ENCODE peak calls at places on chromosomes 6 and 20, in six cellular contexts. A, N, K, O, F and B are unnamed samples.

GRCh38 chr6:51844391-51844735 is 243.1 kb downstream of the PKHD1 start:
- DNase-seq in A (no peak), N (peak; percentile 84), K (no peak), O (peak; percentile 33), F (no peak), B (no peak)

GRCh38 chr6:75331134-75331533 is 46.5 kb upstream of the TMEM30A start:
- DNase-seq in A (no peak), N (no peak), K (no peak), O (no peak), F (no peak), B (no peak)

GRCh38 chr20:60113024-60113724 is 155.0 kb downstream of the CDH26 start:
- DNase-seq in A (no peak), N (no peak), K (no peak), O (no peak), F (no peak), B (no peak)

GRCh38 chr6:96925290-96925687 is 761 bp downstream of the KLHL32 start:
- DNase-seq in A (no peak), N (no peak), K (no peak), O (no peak), F (no peak), B (no peak)

GRCh38 chr20:11261533-11262000 is 587.8 kb upstream of the JAG1 start:
- DNase-seq in A (no peak), N (peak; percentile 25), K (no peak), O (no peak), F (no peak), B (no peak)

GRCh38 chr6:118249680-118250079 is 298.4 kb upstream of the PLN start:
- DNase-seq in A (no peak), N (no peak), K (no peak), O (no peak), F (no peak), B (no peak)

GRCh38 chr6:73516712-73517489 is 3.9 kb downstream of the EEF1A1 start:
- DNase-seq in A (no peak), N (peak; percentile 26), K (no peak), O (no peak), F (no peak), B (no peak)

GRCh38 chr6:117916483-117916882 is 9.4 kb downstream of the SLC35F1 start:
- DNase-seq in A (no peak), N (no peak), K (no peak), O (no peak), F (no peak), B (no peak)

GRCh38 chr20:59931511-59932312 is 1.7 kb downstream of the SYCP2 start:
- DNase-seq in A (no peak), N (no peak), K (no peak), O (no peak), F (no peak), B (no peak)

GRCh38 chr20:41232971-41233926 is 84.3 kb downstream of the ZHX3 start:
- DNase-seq in A (no peak), N (peak; percentile 35), K (no peak), O (no peak), F (no peak), B (no peak)

GRCh38 chr6:91744576-91744975 is 1157.7 kb upstream of the MAP3K7 start:
- DNase-seq in A (no peak), N (no peak), K (no peak), O (no peak), F (no peak), B (no peak)

GRCh38 chr20:10553326-10553984 is 118.3 kb downstream of the SLX4IP start:
- DNase-seq in A (peak; percentile 55), N (peak; percentile 66), K (no peak), O (peak; percentile 64), F (peak; percentile 80), B (peak; percentile 50)

GRCh38 chr6:14635195-14635594 is 517.6 kb downstream of the CD83 start:
- DNase-seq in A (peak; percentile 45), N (no peak), K (no peak), O (no peak), F (no peak), B (no peak)

GRCh38 chr6:138500867-138501446 is 1.7 kb upstream of the NHSL1 start:
- DNase-seq in A (no peak), N (no peak), K (no peak), O (no peak), F (no peak), B (no peak)

GRCh38 chr6:25899123-25899522 is 25.1 kb upstream of the SLC17A3 start:
- DNase-seq in A (no peak), N (peak; percentile 87), K (no peak), O (no peak), F (no peak), B (no peak)

GRCh38 chr6:159151266-159151855 is 17.8 kb upstream of the FNDC1 start:
- DNase-seq in A (peak; percentile 64), N (peak; percentile 18), K (peak; percentile 36), O (peak; percentile 71), F (no peak), B (peak; percentile 8)

GRCh38 chr6:28531479-28532128 is 5.9 kb downstream of the GPX5 start:
- DNase-seq in A (no peak), N (no peak), K (no peak), O (no peak), F (no peak), B (no peak)

GRCh38 chr6:112153926-112154621 is 66.7 kb downstream of the FAM229B start:
- DNase-seq in A (no peak), N (peak; percentile 25), K (no peak), O (no peak), F (no peak), B (no peak)

GRCh38 chr20:17822540-17823155 is 122.9 kb downstream of the BANF2 start:
- DNase-seq in A (no peak), N (no peak), K (no peak), O (no peak), F (no peak), B (no peak)

GRCh38 chr6:501891-502601 is 110.5 kb downstream of the IRF4 start:
- DNase-seq in A (peak; percentile 71), N (no peak), K (peak; percentile 24), O (no peak), F (no peak), B (no peak)